ENCODE peak calls at places on chromosomes 7 and 10, in nine cellular contexts. One of them, this sample, is unnamed.

GRCh38 chr7:24720283-24720682 is 37.0 kb downstream of the GSDME start:
- DNase-seq in HFF-Myc: no peak
- DNase-seq in fibroblast of pulmonary artery: no peak
- DNase-seq in keratinocyte: no peak
- DNase-seq in HL-60: no peak
- DNase-seq in RWPE1: no peak
- DNase-seq in retinal pigment epithelial cell: no peak
- DNase-seq in AG04449: no peak
- DNase-seq in BE2C: no peak
- DNase-seq in this sample: no peak

GRCh38 chr7:99002146-99002826 is 124.0 kb downstream of the TRRAP start:
- DNase-seq in HFF-Myc: no peak
- DNase-seq in fibroblast of pulmonary artery: no peak
- DNase-seq in keratinocyte: no peak
- DNase-seq in HL-60: no peak
- DNase-seq in RWPE1: no peak
- DNase-seq in retinal pigment epithelial cell: no peak
- DNase-seq in AG04449: no peak
- DNase-seq in BE2C: no peak
- DNase-seq in this sample: no peak

GRCh38 chr7:130386876-130387275 is 6.6 kb downstream of the CPA1 start:
- DNase-seq in HFF-Myc: no peak
- DNase-seq in fibroblast of pulmonary artery: no peak
- DNase-seq in keratinocyte: no peak
- DNase-seq in HL-60: no peak
- DNase-seq in RWPE1: no peak
- DNase-seq in retinal pigment epithelial cell: no peak
- DNase-seq in AG04449: no peak
- DNase-seq in BE2C: no peak
- DNase-seq in this sample: no peak

GRCh38 chr10:89100680-89101079 is 106.4 kb downstream of the CH25H start:
- DNase-seq in HFF-Myc: no peak
- DNase-seq in fibroblast of pulmonary artery: peak; percentile 50
- DNase-seq in keratinocyte: no peak
- DNase-seq in HL-60: no peak
- DNase-seq in RWPE1: no peak
- DNase-seq in retinal pigment epithelial cell: no peak
- DNase-seq in AG04449: no peak
- DNase-seq in BE2C: no peak
- DNase-seq in this sample: no peak

GRCh38 chr10:131259535-131259934 is 52.0 kb downstream of the TCERG1L start:
- DNase-seq in HFF-Myc: no peak
- DNase-seq in fibroblast of pulmonary artery: no peak
- DNase-seq in keratinocyte: no peak
- DNase-seq in HL-60: no peak
- DNase-seq in RWPE1: no peak
- DNase-seq in retinal pigment epithelial cell: no peak
- DNase-seq in AG04449: no peak
- DNase-seq in BE2C: no peak
- DNase-seq in this sample: no peak

GRCh38 chr10:24254180-24254579 is 45.2 kb downstream of the KIAA1217 start:
- DNase-seq in HFF-Myc: peak; percentile 27
- DNase-seq in fibroblast of pulmonary artery: peak; percentile 49
- DNase-seq in keratinocyte: no peak
- DNase-seq in HL-60: no peak
- DNase-seq in RWPE1: no peak
- DNase-seq in retinal pigment epithelial cell: no peak
- DNase-seq in AG04449: no peak
- DNase-seq in BE2C: no peak
- DNase-seq in this sample: no peak

GRCh38 chr7:542935-543789 is 23.5 kb upstream of the PDGFA start:
- DNase-seq in HFF-Myc: no peak
- DNase-seq in fibroblast of pulmonary artery: peak; percentile 78
- DNase-seq in keratinocyte: no peak
- DNase-seq in HL-60: no peak
- DNase-seq in RWPE1: peak; percentile 80
- DNase-seq in retinal pigment epithelial cell: peak; percentile 76
- DNase-seq in AG04449: peak; percentile 50
- DNase-seq in BE2C: no peak
- DNase-seq in this sample: no peak

GRCh38 chr7:69962077-69962855 is 364.0 kb downstream of the AUTS2 start:
- DNase-seq in HFF-Myc: no peak
- DNase-seq in fibroblast of pulmonary artery: peak; percentile 8
- DNase-seq in keratinocyte: no peak
- DNase-seq in HL-60: no peak
- DNase-seq in RWPE1: no peak
- DNase-seq in retinal pigment epithelial cell: no peak
- DNase-seq in AG04449: no peak
- DNase-seq in BE2C: peak; percentile 53
- DNase-seq in this sample: no peak

GRCh38 chr7:76302299-76303056 is at the start of gene HSPB1:
- DNase-seq in HFF-Myc: no peak
- DNase-seq in fibroblast of pulmonary artery: peak; percentile 94
- DNase-seq in keratinocyte: no peak
- DNase-seq in HL-60: peak; percentile 32
- DNase-seq in RWPE1: peak; percentile 80
- DNase-seq in retinal pigment epithelial cell: no peak
- DNase-seq in AG04449: no peak
- DNase-seq in BE2C: peak; percentile 84
- DNase-seq in this sample: peak; percentile 76

GRCh38 chr10:102121739-102122372 is 1.7 kb upstream of the LDB1 start:
- DNase-seq in HFF-Myc: no peak
- DNase-seq in fibroblast of pulmonary artery: peak; percentile 48
- DNase-seq in keratinocyte: no peak
- DNase-seq in HL-60: no peak
- DNase-seq in RWPE1: no peak
- DNase-seq in retinal pigment epithelial cell: no peak
- DNase-seq in AG04449: no peak
- DNase-seq in BE2C: no peak
- DNase-seq in this sample: peak; percentile 59

GRCh38 chr10:104434601-104435000 is 81.0 kb downstream of the CFAP58 start:
- DNase-seq in HFF-Myc: no peak
- DNase-seq in fibroblast of pulmonary artery: no peak
- DNase-seq in keratinocyte: no peak
- DNase-seq in HL-60: no peak
- DNase-seq in RWPE1: no peak
- DNase-seq in retinal pigment epithelial cell: no peak
- DNase-seq in AG04449: no peak
- DNase-seq in BE2C: no peak
- DNase-seq in this sample: no peak

GRCh38 chr10:97096327-97097153 is 89.2 kb downstream of the SLIT1 start:
- DNase-seq in HFF-Myc: no peak
- DNase-seq in fibroblast of pulmonary artery: no peak
- DNase-seq in keratinocyte: no peak
- DNase-seq in HL-60: no peak
- DNase-seq in RWPE1: no peak
- DNase-seq in retinal pigment epithelial cell: no peak
- DNase-seq in AG04449: no peak
- DNase-seq in BE2C: no peak
- DNase-seq in this sample: no peak

GRCh38 chr10:110425684-110426293 is 71.9 kb upstream of the DUSP5 start:
- DNase-seq in HFF-Myc: peak; percentile 71
- DNase-seq in fibroblast of pulmonary artery: peak; percentile 83
- DNase-seq in keratinocyte: no peak
- DNase-seq in HL-60: peak; percentile 46
- DNase-seq in RWPE1: no peak
- DNase-seq in retinal pigment epithelial cell: no peak
- DNase-seq in AG04449: peak; percentile 98
- DNase-seq in BE2C: no peak
- DNase-seq in this sample: no peak

GRCh38 chr10:6280291-6280690 is 77.6 kb downstream of the PFKFB3 start:
- DNase-seq in HFF-Myc: no peak
- DNase-seq in fibroblast of pulmonary artery: no peak
- DNase-seq in keratinocyte: no peak
- DNase-seq in HL-60: no peak
- DNase-seq in RWPE1: no peak
- DNase-seq in retinal pigment epithelial cell: no peak
- DNase-seq in AG04449: no peak
- DNase-seq in BE2C: no peak
- DNase-seq in this sample: no peak

GRCh38 chr7:44541028-44541869 is at the start of gene NPC1L1:
- DNase-seq in HFF-Myc: no peak
- DNase-seq in fibroblast of pulmonary artery: no peak
- DNase-seq in keratinocyte: no peak
- DNase-seq in HL-60: no peak
- DNase-seq in RWPE1: no peak
- DNase-seq in retinal pigment epithelial cell: no peak
- DNase-seq in AG04449: no peak
- DNase-seq in BE2C: peak; percentile 32
- DNase-seq in this sample: no peak

GRCh38 chr7:103751476-103751875 is 238.0 kb downstream of the RELN start:
- DNase-seq in HFF-Myc: no peak
- DNase-seq in fibroblast of pulmonary artery: no peak
- DNase-seq in keratinocyte: no peak
- DNase-seq in HL-60: no peak
- DNase-seq in RWPE1: no peak
- DNase-seq in retinal pigment epithelial cell: no peak
- DNase-seq in AG04449: no peak
- DNase-seq in BE2C: peak; percentile 24
- DNase-seq in this sample: no peak

GRCh38 chr7:103748680-103749079 is 240.8 kb downstream of the RELN start:
- DNase-seq in HFF-Myc: no peak
- DNase-seq in fibroblast of pulmonary artery: no peak
- DNase-seq in keratinocyte: no peak
- DNase-seq in HL-60: no peak
- DNase-seq in RWPE1: no peak
- DNase-seq in retinal pigment epithelial cell: no peak
- DNase-seq in AG04449: no peak
- DNase-seq in BE2C: no peak
- DNase-seq in this sample: no peak

DNA sequence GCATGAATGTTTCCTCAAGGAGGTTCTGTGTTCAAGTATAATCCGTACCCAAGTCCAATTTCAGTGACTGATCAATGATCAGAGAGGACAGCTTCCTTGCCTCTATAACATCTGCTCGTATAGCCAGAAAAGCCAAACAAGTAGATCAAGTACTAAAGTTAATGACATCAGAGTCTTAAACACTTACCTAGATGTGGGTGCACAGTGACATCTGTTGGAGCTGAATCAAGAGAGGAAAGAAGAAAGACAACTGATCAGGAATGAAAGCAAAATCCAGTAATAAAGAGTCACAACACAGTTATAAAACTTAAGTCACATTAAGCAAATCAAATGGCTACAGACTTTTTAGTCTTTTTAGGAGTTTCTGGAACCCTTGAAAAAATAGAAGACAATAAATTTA is 236.5 kb downstream of the RELN start:
- DNase-seq in HFF-Myc: no peak
- DNase-seq in fibroblast of pulmonary artery: peak; percentile 10
- DNase-seq in keratinocyte: no peak
- DNase-seq in HL-60: no peak
- DNase-seq in RWPE1: peak; percentile 15
- DNase-seq in retinal pigment epithelial cell: no peak
- DNase-seq in AG04449: no peak
- DNase-seq in BE2C: no peak
- DNase-seq in this sample: no peak
- TF ChIP-seq CTCF in HFF-Myc: no peak
- TF ChIP-seq CTCF in fibroblast of pulmonary artery: no peak
- TF ChIP-seq CTCF in keratinocyte: no peak
- TF ChIP-seq CTCF in HL-60: no peak
- TF ChIP-seq CTCF in RWPE1: no peak
- TF ChIP-seq CTCF in retinal pigment epithelial cell: peak; percentile 11
- TF ChIP-seq CTCF in AG04449: peak; percentile 11
- TF ChIP-seq CTCF in BE2C: peak; percentile 55
- TF ChIP-seq CTCF in this sample: no peak

DNA sequence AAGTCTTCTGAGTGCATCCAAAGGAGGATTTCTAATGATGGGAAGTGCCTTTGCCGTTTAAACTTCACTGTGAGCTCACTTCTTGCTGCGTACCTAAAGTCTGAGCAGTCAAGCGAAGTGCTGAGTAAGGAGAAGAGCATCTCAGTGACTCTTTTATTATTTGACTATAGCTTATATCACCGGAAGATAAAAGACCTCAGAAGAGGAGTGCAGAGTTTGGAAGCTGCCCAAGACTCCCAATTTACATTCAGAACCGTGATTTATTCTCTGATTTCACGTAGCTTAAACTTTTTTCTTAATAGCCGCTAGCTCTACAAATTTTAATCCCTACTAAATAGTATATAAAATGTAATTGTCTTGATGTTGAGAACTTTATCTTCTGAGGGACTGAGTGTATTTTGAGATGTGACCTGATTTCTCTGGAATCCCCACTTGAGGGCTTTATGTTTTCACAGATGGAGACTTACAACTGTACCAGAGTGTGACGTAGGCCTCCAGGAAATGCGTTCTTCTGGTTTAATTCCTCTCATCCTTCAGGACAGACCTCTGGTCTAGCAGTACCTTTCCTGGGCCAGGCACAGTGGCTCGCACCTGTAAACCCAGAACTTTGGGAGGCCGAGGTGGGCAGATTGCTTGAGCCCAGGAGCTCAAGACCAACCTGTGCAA is 51.1 kb downstream of the CAMK1D start:
- DNase-seq in HFF-Myc: no peak
- DNase-seq in fibroblast of pulmonary artery: peak; percentile 17
- DNase-seq in keratinocyte: no peak
- DNase-seq in HL-60: no peak
- DNase-seq in RWPE1: no peak
- DNase-seq in retinal pigment epithelial cell: no peak
- DNase-seq in AG04449: peak; percentile 44
- DNase-seq in BE2C: no peak
- DNase-seq in this sample: no peak
- TF ChIP-seq CTCF in HFF-Myc: no peak
- TF ChIP-seq CTCF in fibroblast of pulmonary artery: no peak
- TF ChIP-seq CTCF in keratinocyte: no peak
- TF ChIP-seq CTCF in HL-60: no peak
- TF ChIP-seq CTCF in RWPE1: no peak
- TF ChIP-seq CTCF in retinal pigment epithelial cell: no peak
- TF ChIP-seq CTCF in AG04449: no peak
- TF ChIP-seq CTCF in BE2C: no peak
- TF ChIP-seq CTCF in this sample: no peak

GRCh38 chr10:95741807-95742528 is 14.0 kb upstream of the ENTPD1 start:
- DNase-seq in HFF-Myc: no peak
- DNase-seq in fibroblast of pulmonary artery: peak; percentile 92
- DNase-seq in keratinocyte: no peak
- DNase-seq in HL-60: no peak
- DNase-seq in RWPE1: no peak
- DNase-seq in retinal pigment epithelial cell: no peak
- DNase-seq in AG04449: no peak
- DNase-seq in BE2C: no peak
- DNase-seq in this sample: peak; percentile 53
- TF ChIP-seq CTCF in HFF-Myc: no peak
- TF ChIP-seq CTCF in fibroblast of pulmonary artery: peak; percentile 46
- TF ChIP-seq CTCF in keratinocyte: no peak
- TF ChIP-seq CTCF in HL-60: no peak
- TF ChIP-seq CTCF in RWPE1: no peak
- TF ChIP-seq CTCF in retinal pigment epithelial cell: no peak
- TF ChIP-seq CTCF in AG04449: no peak
- TF ChIP-seq CTCF in BE2C: no peak
- TF ChIP-seq CTCF in this sample: no peak

DNA sequence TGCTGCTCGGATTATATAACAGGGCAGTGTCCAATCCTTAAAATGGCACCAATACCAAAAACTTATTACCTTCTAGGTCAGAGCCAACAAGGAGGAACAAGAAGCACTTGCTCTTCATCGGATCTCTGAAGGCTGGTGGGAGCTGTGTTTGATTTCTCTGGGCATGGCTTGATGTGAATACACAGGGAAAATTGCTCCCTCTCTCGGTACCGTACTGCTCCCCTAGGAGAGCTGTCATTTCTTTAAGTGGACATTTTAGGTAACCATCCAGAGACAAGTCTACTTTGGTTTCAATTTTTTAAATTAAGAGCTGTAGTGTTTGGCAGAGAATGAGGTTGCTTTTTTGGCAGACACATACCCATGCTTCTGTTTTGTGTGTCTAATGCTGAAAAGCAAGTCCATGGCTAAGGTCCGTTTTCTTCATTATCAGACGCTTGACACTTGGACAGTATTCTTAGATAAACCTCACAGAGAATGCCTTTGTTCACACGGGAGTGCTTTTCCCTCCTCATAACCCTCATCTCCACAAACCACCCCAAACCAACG is 61.2 kb upstream of the TRIL start:
- DNase-seq in HFF-Myc: no peak
- DNase-seq in fibroblast of pulmonary artery: peak; percentile 35
- DNase-seq in keratinocyte: no peak
- DNase-seq in HL-60: no peak
- DNase-seq in RWPE1: no peak
- DNase-seq in retinal pigment epithelial cell: no peak
- DNase-seq in AG04449: no peak
- DNase-seq in BE2C: no peak
- DNase-seq in this sample: no peak
- TF ChIP-seq CTCF in HFF-Myc: peak; percentile 30
- TF ChIP-seq CTCF in fibroblast of pulmonary artery: peak; percentile 45
- TF ChIP-seq CTCF in keratinocyte: no peak
- TF ChIP-seq CTCF in HL-60: no peak
- TF ChIP-seq CTCF in RWPE1: no peak
- TF ChIP-seq CTCF in retinal pigment epithelial cell: no peak
- TF ChIP-seq CTCF in AG04449: no peak
- TF ChIP-seq CTCF in BE2C: no peak
- TF ChIP-seq CTCF in this sample: no peak

This sample was measured in endothelial cell.